ENCODE peak calls at places on chromosomes 5 and 9, in eight cellular contexts. D is DMS153; S is HT1080; W is CD4-positive, alpha-beta T cell; R is neural crest cell; C is A172; L is activated CD8-positive, alpha-beta memory T cell treated with anti-CD3 and anti-CD28 coated beads for 24 hours; V is mucosa of descending colon. I is an unnamed sample.

GRCh38 chr5:72172832-72173231 is 65.6 kb downstream of the MAP1B start:
- DNase-seq in D (no peak), S (no peak), W (no peak), R (no peak), C (no peak), L (no peak), V (no peak), I (no peak)

GRCh38 chr5:93503598-93504067 is 77.4 kb downstream of the NR2F1-AS1 start:
- DNase-seq in D (no peak), S (peak), W (no peak), R (no peak), C (peak), L (no peak), V (no peak), I (no peak)

GRCh38 chr9:137492464-137493162 is 33.5 kb upstream of the NSMF start:
- DNase-seq in D (no peak), S (no peak), W (no peak), R (no peak), C (no peak), L (no peak), V (peak), I (no peak)

GRCh38 chr5:137016783-137017324 is 482.3 kb downstream of the SPOCK1 start:
- DNase-seq in D (peak), S (no peak), W (no peak), R (no peak), C (no peak), L (no peak), V (no peak), I (no peak)

GRCh38 chr9:125428060-125428481 is 166.4 kb downstream of the GAPVD1 start:
- DNase-seq in D (no peak), S (no peak), W (no peak), R (no peak), C (peak), L (no peak), V (no peak), I (no peak)

GRCh38 chr5:133421394-133421793 is 190.9 kb downstream of the FSTL4 start:
- DNase-seq in D (no peak), S (peak), W (no peak), R (peak), C (peak), L (peak), V (no peak), I (no peak)

GRCh38 chr9:92480332-92480771 is 2.0 kb downstream of the ASPN start:
- DNase-seq in D (no peak), S (no peak), W (no peak), R (no peak), C (peak), L (no peak), V (no peak), I (no peak)

GRCh38 chr5:76341935-76342334 is 61.1 kb upstream of the IQGAP2 start:
- DNase-seq in D (no peak), S (no peak), W (no peak), R (no peak), C (no peak), L (no peak), V (no peak), I (no peak)

GRCh38 chr5:72508241-72509170 is 1.3 kb upstream of the ZNF366 start:
- DNase-seq in D (no peak), S (no peak), W (no peak), R (no peak), C (no peak), L (no peak), V (no peak), I (no peak)

GRCh38 chr5:171596391-171596878 is 177.0 kb downstream of the FGF18 start:
- DNase-seq in D (no peak), S (peak), W (no peak), R (no peak), C (peak), L (no peak), V (no peak), I (peak)

GRCh38 chr9:98185021-98185567 is 7.3 kb downstream of the CORO2A start:
- DNase-seq in D (no peak), S (no peak), W (no peak), R (no peak), C (no peak), L (no peak), V (no peak), I (no peak)

GRCh38 chr9:136045595-136046554 is 49.2 kb downstream of the NACC2 start:
- DNase-seq in D (no peak), S (no peak), W (no peak), R (no peak), C (no peak), L (peak), V (peak), I (peak)